ENCODE peak calls at places on chromosomes 2 and 18, in six cellular contexts. Z is HepG2, B is A549, D is SK-N-SH, L is GM12878, G is transverse colon. Y is an unnamed sample.

GRCh38 chr18:25726278-25726677 is 364.1 kb downstream of the SS18 start:
- DNase-seq in Z (no peak), B (no peak), D (peak; percentile 19), L (no peak), G (no peak), Y (no peak)

GRCh38 chr2:13858626-13859025 is 773.9 kb upstream of the LRATD1 start:
- DNase-seq in D (no peak), Z (no peak), G (no peak), B (no peak), L (peak; percentile 3), Y (no peak)

GRCh38 chr2:239315308-239315707 is 85.5 kb downstream of the HDAC4 start:
- DNase-seq in B (no peak), D (no peak), Z (no peak), G (peak; percentile 6), L (no peak), Y (no peak)

GRCh38 chr2:135993421-135993820 is 8.0 kb upstream of the DARS1 start:
- DNase-seq in L (no peak), B (no peak), D (no peak), Z (no peak), G (no peak), Y (no peak)

GRCh38 chr18:39564716-39565115 is 1999.1 kb upstream of the CELF4 start:
- DNase-seq in L (no peak), G (no peak), Z (no peak), B (no peak), D (no peak), Y (no peak)

GRCh38 chr2:205545971-205546370 is 136.3 kb upstream of the NRP2 start:
- DNase-seq in L (no peak), G (no peak), B (no peak), Z (no peak), D (no peak), Y (no peak)

GRCh38 chr2:96928277-96928781 is 58.1 kb downstream of the FAM178B start:
- DNase-seq in L (no peak), D (no peak), G (no peak), B (no peak), Z (no peak), Y (no peak)

GRCh38 chr2:176637497-176638166 is 368.4 kb downstream of the MTX2 start:
- DNase-seq in L (no peak), G (peak; percentile 34), Z (no peak), D (peak; percentile 84), B (peak; percentile 29), Y (no peak)

GRCh38 chr2:182592691-182593393 is 123.2 kb upstream of the DNAJC10 start:
- DNase-seq in L (no peak), D (no peak), Z (no peak), G (no peak), B (no peak), Y (no peak)

GRCh38 chr18:79611040-79611681 is 68.4 kb upstream of the CTDP1 start:
- DNase-seq in D (no peak), Z (no peak), G (no peak), B (no peak), L (no peak), Y (peak; percentile 52)

GRCh38 chr2:85830645-85831044 is 58.1 kb downstream of the ST3GAL5 start:
- DNase-seq in B (no peak), G (no peak), Z (no peak), L (no peak), D (no peak), Y (no peak)

GRCh38 chr2:117339980-117340379 is 474.5 kb upstream of the DDX18 start:
- DNase-seq in B (no peak), D (no peak), Z (no peak), L (no peak), G (no peak), Y (no peak)

GRCh38 chr2:96594701-96595152 is 43.4 kb downstream of the KANSL3 start:
- DNase-seq in Z (no peak), G (no peak), B (no peak), L (no peak), D (no peak), Y (no peak)

GRCh38 chr2:112121682-112122254 is 16.4 kb upstream of the FBLN7 start:
- DNase-seq in B (peak; percentile 12), L (no peak), Z (peak; percentile 55), G (no peak), D (peak; percentile 29), Y (peak; percentile 64)

GRCh38 chr2:201852462-201852861 is 46.1 kb downstream of the CDK15 start:
- DNase-seq in L (no peak), D (no peak), B (no peak), Z (no peak), G (no peak), Y (no peak)

GRCh38 chr2:57396364-57397098 is 650.1 kb upstream of the VRK2 start:
- DNase-seq in L (no peak), G (no peak), Z (no peak), B (no peak), D (no peak), Y (no peak)

GRCh38 chr2:197851451-197851850 is 47.1 kb downstream of the PLCL1 start:
- DNase-seq in D (no peak), B (no peak), G (no peak), Z (peak; percentile 11), L (no peak), Y (no peak)

GRCh38 chr2:160411167-160411566 is 82.4 kb downstream of the RBMS1 start:
- DNase-seq in G (no peak), Z (no peak), B (no peak), L (no peak), D (no peak), Y (no peak)

GRCh38 chr18:9753863-9754262 is 45.8 kb downstream of the RAB31 start:
- DNase-seq in Z (no peak), B (no peak), D (no peak), G (no peak), L (no peak), Y (no peak)

GRCh38 chr18:6558770-6559169 is 144.1 kb upstream of the L3MBTL4 start:
- DNase-seq in G (no peak), B (no peak), Z (no peak), D (no peak), L (no peak), Y (no peak)

GRCh38 chr2:85088921-85089320 is 44.3 kb upstream of the TCF7L1 start:
- DNase-seq in B (no peak), G (no peak), D (no peak), L (no peak), Z (no peak), Y (no peak)

GRCh38 chr18:4823091-4823490 is 368.0 kb upstream of the DLGAP1 start:
- DNase-seq in G (no peak), Z (no peak), L (no peak), B (no peak), D (no peak), Y (no peak)
- H3K4me3 ChIP-seq in G (no peak overlapping the region), Z (no peak overlapping the region), L (no peak overlapping the region), B (no peak overlapping the region), D (no peak overlapping the region), Y (no peak overlapping the region)

GRCh38 chr2:128178650-128179460 is 87.9 kb downstream of the UGGT1 start:
- DNase-seq in D (peak; percentile 59), G (peak; percentile 75), L (no peak), B (peak; percentile 28), Z (peak; percentile 100), Y (no peak)
- TF ChIP-seq EP300 in D (no peak), G (peak; percentile 90), L (no peak), B (no peak), Z (peak; percentile 93), Y (no peak)

DNA sequence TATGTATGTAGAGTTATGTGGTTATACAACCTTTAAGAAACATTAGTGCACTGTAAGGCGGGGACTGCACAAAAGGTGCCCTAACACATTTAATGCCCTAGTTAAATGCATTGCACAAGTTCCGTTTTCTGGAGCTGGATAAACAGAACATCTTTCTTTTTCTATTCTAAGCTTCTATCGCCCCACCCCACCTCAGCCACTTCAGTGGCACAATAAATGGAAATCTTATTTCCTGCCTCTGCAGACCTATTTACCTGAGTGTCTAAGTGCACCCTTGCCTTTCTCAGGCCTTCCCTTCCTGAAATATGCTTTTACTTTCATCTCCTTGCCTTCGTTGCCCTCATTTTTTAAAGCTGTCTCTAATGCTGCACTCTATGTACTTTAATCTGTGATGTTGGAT is 123.5 kb downstream of the TANC1 start:
- DNase-seq in Z (no peak), L (peak; percentile 21), D (no peak), B (no peak), G (peak; percentile 45), Y (no peak)
- H3K4me3 ChIP-seq in Z (no peak overlapping the region), L (no peak overlapping the region), D (no peak overlapping the region), B (no peak overlapping the region), G (no peak overlapping the region), Y (no peak overlapping the region)

DNA sequence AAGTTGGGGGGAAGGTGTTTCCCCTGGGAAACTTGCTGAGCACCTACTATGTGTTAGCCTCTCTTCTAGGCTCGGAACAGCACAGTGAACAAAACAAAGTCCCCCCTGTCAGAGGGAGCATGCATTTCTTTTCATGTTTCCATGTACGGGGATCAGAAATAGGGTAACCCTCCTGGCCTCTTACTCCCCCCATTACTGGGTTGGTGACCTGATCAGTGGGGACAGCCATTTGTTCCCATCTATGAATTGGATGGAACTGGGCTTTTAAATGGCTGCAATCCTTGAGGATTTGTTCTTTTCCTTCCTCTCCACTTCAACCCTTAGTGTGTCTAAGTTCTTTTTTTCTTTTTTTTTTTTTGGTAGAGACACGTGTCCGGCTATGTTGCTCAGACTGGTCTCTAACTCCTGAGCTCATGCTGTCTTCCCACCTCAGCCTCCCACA is 13.7 kb downstream of the NCL start:
- DNase-seq in D (no peak), L (no peak), Z (no peak), B (no peak), G (no peak), Y (no peak)
- TF ChIP-seq EP300 in D (no peak), L (no peak), Z (no peak), B (no peak), G (no peak), Y (no peak)

GRCh38 chr18:12885500-12885899 is 1.5 kb upstream of the PTPN2 start:
- DNase-seq in L (peak; percentile 79), G (no peak), Z (no peak), B (no peak), D (no peak), Y (no peak)
- H3K4me3 ChIP-seq in L (peak overlapping the region; percentile 70), G (no peak overlapping the region), Z (no peak overlapping the region), B (no peak overlapping the region), D (no peak overlapping the region), Y (no peak overlapping the region)

GRCh38 chr2:219026946-219027345 is 14.4 kb downstream of the CFAP65 start:
- DNase-seq in B (no peak), G (no peak), Z (no peak), L (no peak), D (no peak), Y (no peak)

GRCh38 chr2:219027511-219028055 is 13.7 kb downstream of the CFAP65 start:
- DNase-seq in L (no peak), D (no peak), Z (no peak), G (no peak), B (no peak), Y (no peak)

GRCh38 chr2:219028996-219029828 is 12.1 kb downstream of the CFAP65 start:
- DNase-seq in L (no peak), Z (no peak), D (no peak), G (no peak), B (no peak), Y (no peak)

GRCh38 chr2:219029829-219030165 is 11.5 kb downstream of the CFAP65 start:
- DNase-seq in D (peak; percentile 93), B (peak; percentile 76), L (no peak), G (peak; percentile 87), Z (peak; percentile 73), Y (peak; percentile 76)

GRCh38 chr2:219028141-219028540 is 13.2 kb downstream of the CFAP65 start:
- DNase-seq in D (no peak), G (no peak), B (no peak), L (no peak), Z (no peak), Y (no peak)
- TF ChIP-seq EP300 in D (no peak), G (no peak), B (no peak), L (no peak), Z (no peak), Y (no peak)

Y was measured in tibial nerve.